ENCODE peak calls at places on chromosome 22, in nine cellular contexts. Q, U, Y, I, X, A, O, S and F are unnamed samples.

GRCh38 chr22:19959587-19960490 is 18.2 kb upstream of the TXNRD2 start:
- DNase-seq in Q (peak; percentile 65), U (no peak), O (no peak), A (no peak), Y (no peak), I (no peak), X (no peak), S (no peak), F (no peak)

GRCh38 chr22:39503590-39503989 is 1.5 kb downstream of the MIEF1 start:
- DNase-seq in O (no peak), Y (no peak), X (no peak), U (no peak), S (no peak), A (no peak), I (no peak), Q (no peak), F (no peak)

GRCh38 chr22:48682517-48682916 is 1145.2 kb downstream of the BRD1 start:
- DNase-seq in X (no peak), S (no peak), Y (no peak), I (no peak), U (no peak), Q (no peak), A (no peak), O (no peak), F (no peak)

GRCh38 chr22:37569921-37570660 is 9.8 kb downstream of the LGALS2 start:
- DNase-seq in Y (no peak), Q (no peak), O (no peak), U (no peak), S (no peak), I (no peak), A (no peak), X (no peak), F (no peak)

GRCh38 chr22:35785181-35785923 is 67.7 kb downstream of the APOL5 start:
- DNase-seq in O (no peak), Y (peak; percentile 26), I (no peak), S (no peak), X (no peak), Q (no peak), A (no peak), U (peak; percentile 51), F (peak; percentile 35)

GRCh38 chr22:48760481-48761238 is 1067.0 kb downstream of the BRD1 start:
- DNase-seq in I (no peak), O (peak; percentile 13), Y (no peak), Q (peak; percentile 47), X (no peak), U (no peak), A (no peak), S (no peak), F (no peak)

GRCh38 chr22:32631507-32632245 is 157.1 kb downstream of the FBXO7 start:
- DNase-seq in Y (no peak), Q (no peak), S (no peak), I (no peak), X (no peak), O (no peak), U (no peak), A (no peak), F (no peak)

GRCh38 chr22:38204784-38205183 is 3.0 kb downstream of the MAFF start:
- DNase-seq in Y (no peak), X (no peak), O (no peak), Q (no peak), I (no peak), U (no peak), A (no peak), S (no peak), F (no peak)

GRCh38 chr22:39900306-39901227 is at the start of gene GRAP2:
- DNase-seq in X (peak; percentile 39), Y (no peak), Q (no peak), A (no peak), S (no peak), I (no peak), O (no peak), U (no peak), F (no peak)

GRCh38 chr22:20635227-20635591 is 127.8 kb downstream of the MED15 start:
- DNase-seq in Y (no peak), O (no peak), U (no peak), A (no peak), S (no peak), Q (no peak), X (no peak), I (no peak), F (no peak)

GRCh38 chr22:49959782-49960158 is 802 bp upstream of the PIM3 start:
- DNase-seq in A (no peak), Y (no peak), U (no peak), X (no peak), O (no peak), S (no peak), I (no peak), Q (peak; percentile 81), F (no peak)

GRCh38 chr22:38233427-38233826 is 31.6 kb downstream of the MAFF start:
- DNase-seq in Y (peak; percentile 46), U (peak; percentile 39), S (no peak), A (no peak), I (no peak), Q (no peak), O (no peak), X (no peak), F (peak; percentile 18)

GRCh38 chr22:45212306-45212709 is 28.4 kb downstream of the KIAA0930 start:
- DNase-seq in X (no peak), Y (peak; percentile 94), I (peak; percentile 73), O (no peak), A (peak; percentile 88), Q (peak; percentile 94), S (no peak), U (peak; percentile 85), F (peak; percentile 89)

GRCh38 chr22:17199131-17199731 is 20.0 kb downstream of the ADA2 start:
- DNase-seq in A (peak; percentile 89), Q (no peak), I (peak; percentile 36), S (no peak), O (no peak), U (peak; percentile 41), Y (peak; percentile 57), X (no peak), F (peak; percentile 56)

GRCh38 chr22:40407831-40408717 is 37.7 kb downstream of the SGSM3 start:
- DNase-seq in S (no peak), I (no peak), O (no peak), U (no peak), Q (no peak), A (no peak), X (no peak), Y (no peak), F (no peak)

GRCh38 chr22:50244420-50245213 is at the start of gene TUBGCP6:
- DNase-seq in S (peak; percentile 90), I (peak; percentile 94), Q (peak; percentile 98), A (peak; percentile 52), Y (peak; percentile 93), U (peak; percentile 95), X (peak; percentile 91), O (peak; percentile 84), F (peak; percentile 93)

GRCh38 chr22:40203568-40203967 is 25.8 kb downstream of the TNRC6B start:
- DNase-seq in Q (no peak), O (no peak), A (no peak), X (no peak), I (no peak), Y (no peak), U (no peak), S (peak; percentile 60), F (peak; percentile 73)

GRCh38 chr22:44718418-44718817 is 16.4 kb downstream of the PRR5 start:
- DNase-seq in X (no peak), O (no peak), Y (no peak), S (no peak), I (no peak), Q (no peak), U (no peak), A (no peak), F (no peak)